ENCODE peak calls at places on chromosomes 7 and 10, in six cellular contexts. One of them, this sample, is unnamed.

GRCh38 chr7:1915956-1916620 is 246.0 kb downstream of the ELFN1 start:
- DNase-seq in HTR-8/SVneo: no peak
- DNase-seq in GM20000: no peak
- DNase-seq in mucosa of gallbladder: no peak
- DNase-seq in endothelial cell: no peak
- DNase-seq in SW480: no peak
- DNase-seq in this sample: no peak

GRCh38 chr7:78476851-78477405 is 678.4 kb downstream of the PHTF2 start:
- DNase-seq in HTR-8/SVneo: no peak
- DNase-seq in GM20000: no peak
- DNase-seq in mucosa of gallbladder: no peak
- DNase-seq in endothelial cell: no peak
- DNase-seq in SW480: no peak
- DNase-seq in this sample: no peak

GRCh38 chr7:107228291-107228690 is 59.5 kb downstream of the HBP1 start:
- DNase-seq in HTR-8/SVneo: no peak
- DNase-seq in GM20000: no peak
- DNase-seq in mucosa of gallbladder: no peak
- DNase-seq in endothelial cell: no peak
- DNase-seq in SW480: no peak
- DNase-seq in this sample: no peak

GRCh38 chr7:87934699-87935372 is 785 bp downstream of the ADAM22 start:
- DNase-seq in HTR-8/SVneo: no peak
- DNase-seq in GM20000: peak; percentile 52
- DNase-seq in mucosa of gallbladder: no peak
- DNase-seq in endothelial cell: peak; percentile 21
- DNase-seq in SW480: no peak
- DNase-seq in this sample: no peak

GRCh38 chr10:124611738-124612137 is 132.4 kb downstream of the FAM53B start:
- DNase-seq in HTR-8/SVneo: no peak
- DNase-seq in GM20000: no peak
- DNase-seq in mucosa of gallbladder: no peak
- DNase-seq in endothelial cell: no peak
- DNase-seq in SW480: no peak
- DNase-seq in this sample: no peak

GRCh38 chr7:4242706-4243105 is 439.4 kb upstream of the FOXK1 start:
- DNase-seq in HTR-8/SVneo: no peak
- DNase-seq in GM20000: no peak
- DNase-seq in mucosa of gallbladder: no peak
- DNase-seq in endothelial cell: no peak
- DNase-seq in SW480: no peak
- DNase-seq in this sample: no peak

GRCh38 chr10:78255796-78256638 is 222.4 kb downstream of the RPS24 start:
- DNase-seq in HTR-8/SVneo: peak; percentile 86
- DNase-seq in GM20000: no peak
- DNase-seq in mucosa of gallbladder: peak; percentile 76
- DNase-seq in endothelial cell: no peak
- DNase-seq in SW480: peak; percentile 83
- DNase-seq in this sample: peak; percentile 43

GRCh38 chr7:152699101-152699500 is 23.2 kb upstream of the XRCC2 start:
- DNase-seq in HTR-8/SVneo: no peak
- DNase-seq in GM20000: no peak
- DNase-seq in mucosa of gallbladder: no peak
- DNase-seq in endothelial cell: no peak
- DNase-seq in SW480: no peak
- DNase-seq in this sample: no peak

GRCh38 chr10:71712572-71713134 is 6.9 kb downstream of the C10orf105 start:
- DNase-seq in HTR-8/SVneo: no peak
- DNase-seq in GM20000: no peak
- DNase-seq in mucosa of gallbladder: no peak
- DNase-seq in endothelial cell: no peak
- DNase-seq in SW480: no peak
- DNase-seq in this sample: no peak

GRCh38 chr7:116327751-116328150 is 117.4 kb downstream of the TES start:
- DNase-seq in HTR-8/SVneo: peak; percentile 10
- DNase-seq in GM20000: no peak
- DNase-seq in mucosa of gallbladder: no peak
- DNase-seq in endothelial cell: no peak
- DNase-seq in SW480: no peak
- DNase-seq in this sample: no peak

GRCh38 chr7:154765118-154765517 is 237.8 kb downstream of the PAXIP1 start:
- DNase-seq in HTR-8/SVneo: no peak
- DNase-seq in GM20000: no peak
- DNase-seq in mucosa of gallbladder: no peak
- DNase-seq in endothelial cell: no peak
- DNase-seq in SW480: no peak
- DNase-seq in this sample: no peak

GRCh38 chr10:73577788-73578187 is 13.4 kb downstream of the USP54 start:
- DNase-seq in HTR-8/SVneo: no peak
- DNase-seq in GM20000: no peak
- DNase-seq in mucosa of gallbladder: peak; percentile 63
- DNase-seq in endothelial cell: no peak
- DNase-seq in SW480: no peak
- DNase-seq in this sample: peak; percentile 65

GRCh38 chr10:37826806-37827205 is 30.6 kb downstream of the ZNF248 start:
- DNase-seq in HTR-8/SVneo: no peak
- DNase-seq in GM20000: no peak
- DNase-seq in mucosa of gallbladder: no peak
- DNase-seq in endothelial cell: no peak
- DNase-seq in SW480: no peak
- DNase-seq in this sample: no peak

GRCh38 chr7:42012786-42013360 is 224.1 kb downstream of the GLI3 start:
- DNase-seq in HTR-8/SVneo: no peak
- DNase-seq in GM20000: no peak
- DNase-seq in mucosa of gallbladder: no peak
- DNase-seq in endothelial cell: no peak
- DNase-seq in SW480: no peak
- DNase-seq in this sample: no peak

GRCh38 chr7:88539518-88539917 is 220.0 kb upstream of the ZNF804B start:
- DNase-seq in HTR-8/SVneo: no peak
- DNase-seq in GM20000: no peak
- DNase-seq in mucosa of gallbladder: no peak
- DNase-seq in endothelial cell: no peak
- DNase-seq in SW480: no peak
- DNase-seq in this sample: no peak

GRCh38 chr7:6273917-6274630 is 1.6 kb upstream of the CYTH3 start:
- DNase-seq in HTR-8/SVneo: no peak
- DNase-seq in GM20000: no peak
- DNase-seq in mucosa of gallbladder: no peak
- DNase-seq in endothelial cell: no peak
- DNase-seq in SW480: no peak
- DNase-seq in this sample: no peak